ENCODE peak calls at places on chromosomes 1 and 21, in seven cellular contexts. Z is IMR-90, C is stomach, Y is tibial nerve, D is A549, V is right lobe of liver, R is spleen. G is an unnamed sample.
A peak's percentile ranks its signal among the peaks of the same experiment; 100 is the strongest.

GRCh38 chr21:42534361-42534900 is 20.8 kb downstream of the SLC37A1 start:
- DNase-seq in Z (no peak), C (peak; percentile 26), Y (no peak), D (no peak), V (peak; percentile 49), R (no peak), G (peak; percentile 60)

GRCh38 chr1:214377886-214378285 is 96.9 kb downstream of the SMYD2 start:
- DNase-seq in Z (peak; percentile 80), C (no peak), Y (no peak), D (no peak), V (no peak), R (no peak), G (no peak)

GRCh38 chr1:112744019-112744578 is 29.0 kb upstream of the PPM1J start:
- DNase-seq in Z (peak; percentile 50), C (no peak), Y (no peak), D (no peak), V (no peak), R (no peak), G (no peak)

GRCh38 chr1:183403386-183403957 is 14.7 kb downstream of the NMNAT2 start:
- DNase-seq in Z (no peak), C (no peak), Y (no peak), D (no peak), V (no peak), R (no peak), G (no peak)

GRCh38 chr1:218692808-218693207 is 347.7 kb downstream of the TGFB2 start:
- DNase-seq in Z (no peak), C (no peak), Y (no peak), D (no peak), V (no peak), R (no peak), G (no peak)

GRCh38 chr1:226882631-226883409 is 12.4 kb downstream of the PSEN2 start:
- DNase-seq in Z (peak; percentile 69), C (no peak), Y (no peak), D (no peak), V (no peak), R (peak; percentile 72), G (no peak)

GRCh38 chr1:234862944-234863515 is 253.1 kb upstream of the IRF2BP2 start:
- DNase-seq in Z (peak; percentile 68), C (peak; percentile 69), Y (peak; percentile 62), D (no peak), V (peak; percentile 74), R (peak; percentile 80), G (peak; percentile 71)

GRCh38 chr1:53541761-53542550 is 82.8 kb downstream of the DMRTB1 start:
- DNase-seq in Z (peak; percentile 90), C (no peak), Y (no peak), D (peak; percentile 70), V (no peak), R (peak; percentile 45), G (no peak)

GRCh38 chr1:34870395-34870794 is 10.8 kb upstream of the SMIM12 start:
- DNase-seq in Z (no peak), C (no peak), Y (no peak), D (no peak), V (no peak), R (no peak), G (no peak)

GRCh38 chr1:177932123-177932522 is 37.7 kb downstream of the SEC16B start:
- DNase-seq in Z (no peak), C (no peak), Y (no peak), D (no peak), V (no peak), R (no peak), G (no peak)

GRCh38 chr1:15799004-15799867 is 8.2 kb downstream of the UQCRHL start:
- DNase-seq in Z (peak; percentile 96), C (peak; percentile 55), Y (peak; percentile 66), D (peak; percentile 95), V (peak; percentile 94), R (no peak), G (peak; percentile 63)

GRCh38 chr1:2235300-2235998 is 7.3 kb downstream of the SKI start:
- DNase-seq in Z (no peak), C (no peak), Y (no peak), D (no peak), V (no peak), R (peak; percentile 85), G (no peak)

GRCh38 chr1:179079113-179079761 is 2.6 kb upstream of the TOR3A start:
- DNase-seq in Z (peak; percentile 81), C (peak; percentile 47), Y (peak; percentile 81), D (peak; percentile 86), V (peak; percentile 58), R (no peak), G (peak; percentile 64)

GRCh38 chr21:29832217-29832616 is 107.6 kb downstream of the GRIK1 start:
- DNase-seq in Z (no peak), C (no peak), Y (no peak), D (no peak), V (no peak), R (no peak), G (no peak)

GRCh38 chr1:153617677-153618076 is 1.6 kb upstream of the S100A14 start:
- DNase-seq in Z (no peak), C (peak; percentile 91), Y (no peak), D (no peak), V (peak; percentile 86), R (peak; percentile 95), G (peak; percentile 79)
- TF ChIP-seq POLR2A in Z (no peak), C (no peak), Y (no peak), D (no peak), V (no peak), R (no peak), G (no peak)

GRCh38 chr21:45540601-45540970 is 1.7 kb downstream of the SLC19A1 start:
- DNase-seq in Z (no peak), C (peak; percentile 24), Y (no peak), D (no peak), V (peak; percentile 47), R (peak; percentile 72), G (peak; percentile 0)
- H3K4me3 ChIP-seq in Z (no peak overlapping the region), C (no peak overlapping the region), Y (no peak overlapping the region), D (no peak overlapping the region), V (no peak overlapping the region), R (no peak overlapping the region), G (no peak overlapping the region)

GRCh38 chr1:81703352-81703735 is 97.4 kb upstream of the ADGRL2 start:
- DNase-seq in Z (peak; percentile 79), C (no peak), Y (no peak), D (peak; percentile 26), V (no peak), R (no peak), G (no peak)
- H3K27ac ChIP-seq in Z (peak overlapping the region; percentile 84), C (no peak overlapping the region), Y (no peak overlapping the region), D (peak overlapping the region; percentile 75), V (no peak overlapping the region), R (no peak overlapping the region), G (no peak overlapping the region)

GRCh38 chr1:28887418-28887834 is 26.9 kb upstream of the EPB41 start:
- DNase-seq in Z (no peak), C (peak; percentile 42), Y (no peak), D (no peak), V (peak; percentile 57), R (peak; percentile 92), G (peak; percentile 37)

GRCh38 chr1:28885472-28885877 is 28.9 kb upstream of the EPB41 start:
- DNase-seq in Z (no peak), C (no peak), Y (no peak), D (no peak), V (no peak), R (no peak), G (no peak)

GRCh38 chr1:28885982-28886730 is 28.2 kb upstream of the EPB41 start:
- DNase-seq in Z (no peak), C (no peak), Y (no peak), D (no peak), V (no peak), R (no peak), G (no peak)

GRCh38 chr1:28887835-28888682 is 26.3 kb upstream of the EPB41 start:
- DNase-seq in Z (no peak), C (peak; percentile 44), Y (no peak), D (no peak), V (peak; percentile 79), R (peak; percentile 82), G (peak; percentile 71)

DNA sequence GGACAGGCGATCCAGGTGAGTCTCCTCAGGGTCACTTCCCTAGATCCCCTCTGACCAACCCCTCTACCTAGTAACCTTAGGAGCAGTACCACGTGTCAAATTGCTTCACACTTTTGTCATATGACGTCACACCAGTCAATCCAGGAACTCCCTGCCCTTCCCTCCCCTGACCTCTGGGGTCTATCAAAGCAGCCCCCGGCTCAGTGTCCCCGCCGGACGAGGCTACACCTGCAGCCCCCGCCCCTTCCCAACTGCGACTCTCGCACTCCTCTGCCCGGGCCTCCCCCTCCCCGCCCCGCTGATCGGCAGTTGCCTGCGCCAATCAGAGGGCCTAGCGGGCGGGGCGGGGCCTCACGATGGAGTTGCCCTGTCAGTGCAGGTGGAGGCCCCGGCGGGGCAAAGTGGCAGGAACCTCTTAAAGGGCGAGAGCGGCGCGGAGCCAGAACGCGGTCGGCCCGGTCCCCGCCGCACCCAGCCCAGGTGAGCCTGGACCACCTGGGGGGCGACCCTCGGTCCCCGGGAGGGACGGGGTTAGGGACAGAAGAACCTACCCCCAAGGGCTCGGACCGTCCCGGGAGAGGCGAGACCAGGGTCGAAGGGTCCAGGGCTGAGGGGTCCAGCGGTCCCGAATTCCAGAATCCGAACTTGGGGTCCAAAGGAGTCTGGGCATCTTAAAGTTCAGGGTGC is 27.5 kb upstream of the EPB41 start:
- DNase-seq in Z (peak; percentile 48), C (peak; percentile 92), Y (peak; percentile 52), D (peak; percentile 83), V (peak; percentile 94), R (peak; percentile 97), G (peak; percentile 94)
- TF ChIP-seq POLR2A in Z (no peak), C (no peak), Y (no peak), D (no peak), V (peak; percentile 90), R (peak; percentile 73), G (peak; percentile 74)

GRCh38 chr1:206554833-206555472 is 47.6 kb downstream of the RASSF5 start:
- DNase-seq in Z (no peak), C (no peak), Y (no peak), D (no peak), V (no peak), R (no peak), G (no peak)

GRCh38 chr1:206555473-206555935 is 48.2 kb downstream of the RASSF5 start:
- DNase-seq in Z (no peak), C (no peak), Y (no peak), D (no peak), V (peak; percentile 69), R (peak; percentile 83), G (no peak)

GRCh38 chr1:206556748-206557635 is 49.7 kb downstream of the RASSF5 start:
- DNase-seq in Z (peak; percentile 38), C (peak; percentile 82), Y (peak; percentile 67), D (peak; percentile 25), V (peak; percentile 81), R (peak; percentile 99), G (peak; percentile 65)

GRCh38 chr1:206557636-206558473 is 50.5 kb downstream of the RASSF5 start:
- DNase-seq in Z (no peak), C (peak; percentile 48), Y (no peak), D (no peak), V (no peak), R (peak; percentile 86), G (peak; percentile 26)

GRCh38 chr1:206556047-206556747 is 48.9 kb downstream of the RASSF5 start:
- DNase-seq in Z (no peak), C (no peak), Y (no peak), D (no peak), V (no peak), R (no peak), G (no peak)
- H3K4me3 ChIP-seq in Z (no peak overlapping the region), C (peak overlapping the region; percentile 60), Y (peak overlapping the region; percentile 72), D (peak overlapping the region; percentile 56), V (no peak overlapping the region), R (peak overlapping the region; percentile 70), G (no peak overlapping the region)